ENCODE peak calls at places on chromosomes 12 and 14, in ten cellular contexts. One of them, this sample, is unnamed.

GRCh38 chr12:2356601-2357125 is 303.9 kb downstream of the CACNA1C start:
- DNase-seq in iris pigment epithelial cell: no peak
- DNase-seq in astrocyte of the spinal cord: no peak
- DNase-seq in IMR-90: no peak
- DNase-seq in NCI-H460: no peak
- DNase-seq in stimulated activated CD8-positive, alpha-beta memory T cell treated with anti-CD3 and anti-CD28 coated beads, Interleukin-7, amount 100 ng/mL, for 4 hours: no peak
- DNase-seq in left ventricle myocardium inferior: no peak
- DNase-seq in ELR: no peak
- DNase-seq in heart right ventricle: no peak
- DNase-seq in foreskin melanocyte: no peak
- DNase-seq in this sample: no peak

GRCh38 chr12:106157802-106158201 is 19.0 kb upstream of the NUAK1 start:
- DNase-seq in iris pigment epithelial cell: no peak
- DNase-seq in astrocyte of the spinal cord: no peak
- DNase-seq in IMR-90: no peak
- DNase-seq in NCI-H460: no peak
- DNase-seq in stimulated activated CD8-positive, alpha-beta memory T cell treated with anti-CD3 and anti-CD28 coated beads, Interleukin-7, amount 100 ng/mL, for 4 hours: no peak
- DNase-seq in left ventricle myocardium inferior: no peak
- DNase-seq in ELR: no peak
- DNase-seq in heart right ventricle: no peak
- DNase-seq in foreskin melanocyte: no peak
- DNase-seq in this sample: no peak

GRCh38 chr14:98959410-98959809 is 312.6 kb downstream of the BCL11B start:
- DNase-seq in iris pigment epithelial cell: no peak
- DNase-seq in astrocyte of the spinal cord: no peak
- DNase-seq in IMR-90: no peak
- DNase-seq in NCI-H460: no peak
- DNase-seq in stimulated activated CD8-positive, alpha-beta memory T cell treated with anti-CD3 and anti-CD28 coated beads, Interleukin-7, amount 100 ng/mL, for 4 hours: no peak
- DNase-seq in left ventricle myocardium inferior: no peak
- DNase-seq in ELR: no peak
- DNase-seq in heart right ventricle: no peak
- DNase-seq in foreskin melanocyte: no peak
- DNase-seq in this sample: no peak

GRCh38 chr12:124568431-124569374 is 1.3 kb upstream of the NCOR2 start:
- DNase-seq in iris pigment epithelial cell: peak
- DNase-seq in astrocyte of the spinal cord: peak
- DNase-seq in IMR-90: peak
- DNase-seq in NCI-H460: peak
- DNase-seq in stimulated activated CD8-positive, alpha-beta memory T cell treated with anti-CD3 and anti-CD28 coated beads, Interleukin-7, amount 100 ng/mL, for 4 hours: no peak
- DNase-seq in left ventricle myocardium inferior: peak
- DNase-seq in ELR: peak
- DNase-seq in heart right ventricle: peak
- DNase-seq in foreskin melanocyte: peak
- DNase-seq in this sample: peak

GRCh38 chr12:2902287-2902880 is 11.7 kb downstream of the TULP3 start:
- DNase-seq in iris pigment epithelial cell: peak
- DNase-seq in astrocyte of the spinal cord: peak
- DNase-seq in IMR-90: peak
- DNase-seq in NCI-H460: no peak
- DNase-seq in stimulated activated CD8-positive, alpha-beta memory T cell treated with anti-CD3 and anti-CD28 coated beads, Interleukin-7, amount 100 ng/mL, for 4 hours: no peak
- DNase-seq in left ventricle myocardium inferior: no peak
- DNase-seq in ELR: no peak
- DNase-seq in heart right ventricle: no peak
- DNase-seq in foreskin melanocyte: no peak
- DNase-seq in this sample: no peak

GRCh38 chr14:91968280-91968679 is 20.8 kb upstream of the FBLN5 start:
- DNase-seq in iris pigment epithelial cell: no peak
- DNase-seq in astrocyte of the spinal cord: no peak
- DNase-seq in IMR-90: no peak
- DNase-seq in NCI-H460: no peak
- DNase-seq in stimulated activated CD8-positive, alpha-beta memory T cell treated with anti-CD3 and anti-CD28 coated beads, Interleukin-7, amount 100 ng/mL, for 4 hours: peak
- DNase-seq in left ventricle myocardium inferior: no peak
- DNase-seq in ELR: no peak
- DNase-seq in heart right ventricle: no peak
- DNase-seq in foreskin melanocyte: no peak
- DNase-seq in this sample: no peak

GRCh38 chr12:31906581-31907286 is 52.5 kb upstream of the RESF1 start:
- DNase-seq in iris pigment epithelial cell: peak
- DNase-seq in astrocyte of the spinal cord: no peak
- DNase-seq in IMR-90: no peak
- DNase-seq in NCI-H460: no peak
- DNase-seq in stimulated activated CD8-positive, alpha-beta memory T cell treated with anti-CD3 and anti-CD28 coated beads, Interleukin-7, amount 100 ng/mL, for 4 hours: no peak
- DNase-seq in left ventricle myocardium inferior: no peak
- DNase-seq in ELR: no peak
- DNase-seq in heart right ventricle: no peak
- DNase-seq in foreskin melanocyte: no peak
- DNase-seq in this sample: no peak

GRCh38 chr12:78584695-78585094 is 279.9 kb upstream of the SYT1 start:
- DNase-seq in iris pigment epithelial cell: peak
- DNase-seq in astrocyte of the spinal cord: peak
- DNase-seq in IMR-90: peak
- DNase-seq in NCI-H460: peak
- DNase-seq in stimulated activated CD8-positive, alpha-beta memory T cell treated with anti-CD3 and anti-CD28 coated beads, Interleukin-7, amount 100 ng/mL, for 4 hours: no peak
- DNase-seq in left ventricle myocardium inferior: no peak
- DNase-seq in ELR: peak
- DNase-seq in heart right ventricle: no peak
- DNase-seq in foreskin melanocyte: peak
- DNase-seq in this sample: no peak

GRCh38 chr14:104333903-104334811 is 195.8 kb downstream of the KIF26A start:
- DNase-seq in iris pigment epithelial cell: no peak
- DNase-seq in astrocyte of the spinal cord: no peak
- DNase-seq in IMR-90: no peak
- DNase-seq in NCI-H460: no peak
- DNase-seq in stimulated activated CD8-positive, alpha-beta memory T cell treated with anti-CD3 and anti-CD28 coated beads, Interleukin-7, amount 100 ng/mL, for 4 hours: no peak
- DNase-seq in left ventricle myocardium inferior: no peak
- DNase-seq in ELR: no peak
- DNase-seq in heart right ventricle: no peak
- DNase-seq in foreskin melanocyte: no peak
- DNase-seq in this sample: peak

GRCh38 chr12:130440411-130441080 is 102.9 kb downstream of the PIWIL1 start:
- DNase-seq in iris pigment epithelial cell: no peak
- DNase-seq in astrocyte of the spinal cord: no peak
- DNase-seq in IMR-90: no peak
- DNase-seq in NCI-H460: no peak
- DNase-seq in stimulated activated CD8-positive, alpha-beta memory T cell treated with anti-CD3 and anti-CD28 coated beads, Interleukin-7, amount 100 ng/mL, for 4 hours: no peak
- DNase-seq in left ventricle myocardium inferior: no peak
- DNase-seq in ELR: no peak
- DNase-seq in heart right ventricle: no peak
- DNase-seq in foreskin melanocyte: no peak
- DNase-seq in this sample: no peak

GRCh38 chr14:59997496-59997895 is 77.6 kb downstream of the LRRC9 start:
- DNase-seq in iris pigment epithelial cell: peak
- DNase-seq in astrocyte of the spinal cord: no peak
- DNase-seq in IMR-90: no peak
- DNase-seq in NCI-H460: no peak
- DNase-seq in stimulated activated CD8-positive, alpha-beta memory T cell treated with anti-CD3 and anti-CD28 coated beads, Interleukin-7, amount 100 ng/mL, for 4 hours: no peak
- DNase-seq in left ventricle myocardium inferior: no peak
- DNase-seq in ELR: no peak
- DNase-seq in heart right ventricle: no peak
- DNase-seq in foreskin melanocyte: peak
- DNase-seq in this sample: no peak

GRCh38 chr12:112190626-112191025 is 65.3 kb downstream of the TRAFD1 start:
- DNase-seq in iris pigment epithelial cell: no peak
- DNase-seq in astrocyte of the spinal cord: no peak
- DNase-seq in IMR-90: no peak
- DNase-seq in NCI-H460: no peak
- DNase-seq in stimulated activated CD8-positive, alpha-beta memory T cell treated with anti-CD3 and anti-CD28 coated beads, Interleukin-7, amount 100 ng/mL, for 4 hours: no peak
- DNase-seq in left ventricle myocardium inferior: no peak
- DNase-seq in ELR: no peak
- DNase-seq in heart right ventricle: no peak
- DNase-seq in foreskin melanocyte: no peak
- DNase-seq in this sample: no peak

GRCh38 chr12:6182279-6182898 is 17.8 kb upstream of the CD9 start:
- DNase-seq in iris pigment epithelial cell: peak
- DNase-seq in astrocyte of the spinal cord: peak
- DNase-seq in IMR-90: peak
- DNase-seq in NCI-H460: no peak
- DNase-seq in stimulated activated CD8-positive, alpha-beta memory T cell treated with anti-CD3 and anti-CD28 coated beads, Interleukin-7, amount 100 ng/mL, for 4 hours: no peak
- DNase-seq in left ventricle myocardium inferior: peak
- DNase-seq in ELR: peak
- DNase-seq in heart right ventricle: peak
- DNase-seq in foreskin melanocyte: peak
- DNase-seq in this sample: peak

GRCh38 chr14:89042021-89042420 is 217.6 kb downstream of the TTC8 start:
- DNase-seq in iris pigment epithelial cell: no peak
- DNase-seq in astrocyte of the spinal cord: no peak
- DNase-seq in IMR-90: no peak
- DNase-seq in NCI-H460: no peak
- DNase-seq in stimulated activated CD8-positive, alpha-beta memory T cell treated with anti-CD3 and anti-CD28 coated beads, Interleukin-7, amount 100 ng/mL, for 4 hours: no peak
- DNase-seq in left ventricle myocardium inferior: no peak
- DNase-seq in ELR: no peak
- DNase-seq in heart right ventricle: no peak
- DNase-seq in foreskin melanocyte: no peak
- DNase-seq in this sample: no peak

GRCh38 chr14:55715889-55716288 is 135.9 kb downstream of the KTN1 start:
- DNase-seq in iris pigment epithelial cell: peak
- DNase-seq in astrocyte of the spinal cord: peak
- DNase-seq in IMR-90: peak
- DNase-seq in NCI-H460: no peak
- DNase-seq in stimulated activated CD8-positive, alpha-beta memory T cell treated with anti-CD3 and anti-CD28 coated beads, Interleukin-7, amount 100 ng/mL, for 4 hours: no peak
- DNase-seq in left ventricle myocardium inferior: no peak
- DNase-seq in ELR: peak
- DNase-seq in heart right ventricle: no peak
- DNase-seq in foreskin melanocyte: peak
- DNase-seq in this sample: no peak

GRCh38 chr14:64391113-64391725 is 3.1 kb downstream of the MTHFD1 start:
- DNase-seq in iris pigment epithelial cell: no peak
- DNase-seq in astrocyte of the spinal cord: no peak
- DNase-seq in IMR-90: no peak
- DNase-seq in NCI-H460: no peak
- DNase-seq in stimulated activated CD8-positive, alpha-beta memory T cell treated with anti-CD3 and anti-CD28 coated beads, Interleukin-7, amount 100 ng/mL, for 4 hours: no peak
- DNase-seq in left ventricle myocardium inferior: no peak
- DNase-seq in ELR: no peak
- DNase-seq in heart right ventricle: no peak
- DNase-seq in foreskin melanocyte: no peak
- DNase-seq in this sample: no peak

GRCh38 chr12:92400006-92400405 is 254.4 kb upstream of the BTG1 start:
- DNase-seq in iris pigment epithelial cell: no peak
- DNase-seq in astrocyte of the spinal cord: no peak
- DNase-seq in IMR-90: no peak
- DNase-seq in NCI-H460: no peak
- DNase-seq in stimulated activated CD8-positive, alpha-beta memory T cell treated with anti-CD3 and anti-CD28 coated beads, Interleukin-7, amount 100 ng/mL, for 4 hours: no peak
- DNase-seq in left ventricle myocardium inferior: no peak
- DNase-seq in ELR: no peak
- DNase-seq in heart right ventricle: no peak
- DNase-seq in foreskin melanocyte: no peak
- DNase-seq in this sample: no peak

GRCh38 chr14:51552768-51553426 is 98.8 kb upstream of the FRMD6 start:
- DNase-seq in iris pigment epithelial cell: no peak
- DNase-seq in astrocyte of the spinal cord: no peak
- DNase-seq in IMR-90: no peak
- DNase-seq in NCI-H460: no peak
- DNase-seq in stimulated activated CD8-positive, alpha-beta memory T cell treated with anti-CD3 and anti-CD28 coated beads, Interleukin-7, amount 100 ng/mL, for 4 hours: no peak
- DNase-seq in left ventricle myocardium inferior: no peak
- DNase-seq in ELR: peak
- DNase-seq in heart right ventricle: no peak
- DNase-seq in foreskin melanocyte: no peak
- DNase-seq in this sample: no peak

GRCh38 chr14:30252151-30252550 is 306.8 kb upstream of the G2E3 start:
- DNase-seq in iris pigment epithelial cell: no peak
- DNase-seq in astrocyte of the spinal cord: no peak
- DNase-seq in IMR-90: no peak
- DNase-seq in NCI-H460: no peak
- DNase-seq in stimulated activated CD8-positive, alpha-beta memory T cell treated with anti-CD3 and anti-CD28 coated beads, Interleukin-7, amount 100 ng/mL, for 4 hours: no peak
- DNase-seq in left ventricle myocardium inferior: no peak
- DNase-seq in ELR: no peak
- DNase-seq in heart right ventricle: no peak
- DNase-seq in foreskin melanocyte: no peak
- DNase-seq in this sample: no peak

GRCh38 chr14:91477388-91477787 is 32.7 kb downstream of the PPP4R3A start:
- DNase-seq in iris pigment epithelial cell: no peak
- DNase-seq in astrocyte of the spinal cord: no peak
- DNase-seq in IMR-90: no peak
- DNase-seq in NCI-H460: no peak
- DNase-seq in stimulated activated CD8-positive, alpha-beta memory T cell treated with anti-CD3 and anti-CD28 coated beads, Interleukin-7, amount 100 ng/mL, for 4 hours: no peak
- DNase-seq in left ventricle myocardium inferior: no peak
- DNase-seq in ELR: no peak
- DNase-seq in heart right ventricle: no peak
- DNase-seq in foreskin melanocyte: no peak
- DNase-seq in this sample: no peak

GRCh38 chr12:39277416-39277815 is 165.5 kb downstream of the KIF21A start:
- DNase-seq in iris pigment epithelial cell: peak
- DNase-seq in astrocyte of the spinal cord: no peak
- DNase-seq in IMR-90: no peak
- DNase-seq in NCI-H460: no peak
- DNase-seq in stimulated activated CD8-positive, alpha-beta memory T cell treated with anti-CD3 and anti-CD28 coated beads, Interleukin-7, amount 100 ng/mL, for 4 hours: no peak
- DNase-seq in left ventricle myocardium inferior: no peak
- DNase-seq in ELR: no peak
- DNase-seq in heart right ventricle: no peak
- DNase-seq in foreskin melanocyte: no peak
- DNase-seq in this sample: no peak

GRCh38 chr12:53005215-53005985 is 856 bp upstream of the EIF4B start:
- DNase-seq in iris pigment epithelial cell: no peak
- DNase-seq in astrocyte of the spinal cord: no peak
- DNase-seq in IMR-90: no peak
- DNase-seq in NCI-H460: no peak
- DNase-seq in stimulated activated CD8-positive, alpha-beta memory T cell treated with anti-CD3 and anti-CD28 coated beads, Interleukin-7, amount 100 ng/mL, for 4 hours: no peak
- DNase-seq in left ventricle myocardium inferior: peak
- DNase-seq in ELR: peak
- DNase-seq in heart right ventricle: peak
- DNase-seq in foreskin melanocyte: peak
- DNase-seq in this sample: peak

GRCh38 chr12:52249511-52250047 is 16.5 kb downstream of the KRT7 start:
- DNase-seq in iris pigment epithelial cell: no peak
- DNase-seq in astrocyte of the spinal cord: no peak
- DNase-seq in IMR-90: no peak
- DNase-seq in NCI-H460: no peak
- DNase-seq in stimulated activated CD8-positive, alpha-beta memory T cell treated with anti-CD3 and anti-CD28 coated beads, Interleukin-7, amount 100 ng/mL, for 4 hours: no peak
- DNase-seq in left ventricle myocardium inferior: no peak
- DNase-seq in ELR: no peak
- DNase-seq in heart right ventricle: no peak
- DNase-seq in foreskin melanocyte: no peak
- DNase-seq in this sample: no peak

GRCh38 chr14:99035268-99035667 is 236.7 kb downstream of the BCL11B start:
- DNase-seq in iris pigment epithelial cell: no peak
- DNase-seq in astrocyte of the spinal cord: peak
- DNase-seq in IMR-90: no peak
- DNase-seq in NCI-H460: no peak
- DNase-seq in stimulated activated CD8-positive, alpha-beta memory T cell treated with anti-CD3 and anti-CD28 coated beads, Interleukin-7, amount 100 ng/mL, for 4 hours: no peak
- DNase-seq in left ventricle myocardium inferior: peak
- DNase-seq in ELR: no peak
- DNase-seq in heart right ventricle: peak
- DNase-seq in foreskin melanocyte: no peak
- DNase-seq in this sample: peak

GRCh38 chr14:92154283-92154942 is 32.6 kb downstream of the CPSF2 start:
- DNase-seq in iris pigment epithelial cell: peak
- DNase-seq in astrocyte of the spinal cord: peak
- DNase-seq in IMR-90: peak
- DNase-seq in NCI-H460: no peak
- DNase-seq in stimulated activated CD8-positive, alpha-beta memory T cell treated with anti-CD3 and anti-CD28 coated beads, Interleukin-7, amount 100 ng/mL, for 4 hours: no peak
- DNase-seq in left ventricle myocardium inferior: no peak
- DNase-seq in ELR: no peak
- DNase-seq in heart right ventricle: no peak
- DNase-seq in foreskin melanocyte: no peak
- DNase-seq in this sample: no peak

GRCh38 chr12:14238224-14238792 is 127.2 kb upstream of the ATF7IP start:
- DNase-seq in iris pigment epithelial cell: peak
- DNase-seq in astrocyte of the spinal cord: peak
- DNase-seq in IMR-90: peak
- DNase-seq in NCI-H460: no peak
- DNase-seq in stimulated activated CD8-positive, alpha-beta memory T cell treated with anti-CD3 and anti-CD28 coated beads, Interleukin-7, amount 100 ng/mL, for 4 hours: no peak
- DNase-seq in left ventricle myocardium inferior: no peak
- DNase-seq in ELR: peak
- DNase-seq in heart right ventricle: no peak
- DNase-seq in foreskin melanocyte: no peak
- DNase-seq in this sample: no peak

GRCh38 chr12:102479099-102479887 is 1.1 kb downstream of the IGF1 start:
- DNase-seq in iris pigment epithelial cell: no peak
- DNase-seq in astrocyte of the spinal cord: no peak
- DNase-seq in IMR-90: no peak
- DNase-seq in NCI-H460: no peak
- DNase-seq in stimulated activated CD8-positive, alpha-beta memory T cell treated with anti-CD3 and anti-CD28 coated beads, Interleukin-7, amount 100 ng/mL, for 4 hours: no peak
- DNase-seq in left ventricle myocardium inferior: no peak
- DNase-seq in ELR: peak
- DNase-seq in heart right ventricle: no peak
- DNase-seq in foreskin melanocyte: peak
- DNase-seq in this sample: no peak

GRCh38 chr14:51507556-51508511 is 143.9 kb upstream of the FRMD6 start:
- DNase-seq in iris pigment epithelial cell: peak
- DNase-seq in astrocyte of the spinal cord: peak
- DNase-seq in IMR-90: peak
- DNase-seq in NCI-H460: no peak
- DNase-seq in stimulated activated CD8-positive, alpha-beta memory T cell treated with anti-CD3 and anti-CD28 coated beads, Interleukin-7, amount 100 ng/mL, for 4 hours: no peak
- DNase-seq in left ventricle myocardium inferior: peak
- DNase-seq in ELR: no peak
- DNase-seq in heart right ventricle: peak
- DNase-seq in foreskin melanocyte: peak
- DNase-seq in this sample: peak

This sample was measured in sciatic nerve.